ENCODE peak calls at places on chromosome 17, in four cellular contexts. One of them, this sample, is unnamed.

GRCh38 chr17:43755389-43755875 is 3.2 kb downstream of the SOST start:
- DNase-seq in AG04449: no peak
- DNase-seq in fibroblast of lung: peak
- DNase-seq in heart right ventricle: no peak
- DNase-seq in this sample: no peak

GRCh38 chr17:66549312-66549705 is 246.9 kb downstream of the PRKCA start:
- DNase-seq in AG04449: peak
- DNase-seq in fibroblast of lung: no peak
- DNase-seq in heart right ventricle: no peak
- DNase-seq in this sample: peak

GRCh38 chr17:44970136-44970737 is 2.1 kb upstream of the C1QL1 start:
- DNase-seq in AG04449: no peak
- DNase-seq in fibroblast of lung: no peak
- DNase-seq in heart right ventricle: peak
- DNase-seq in this sample: peak

GRCh38 chr17:19313066-19313745 is 49.3 kb downstream of the B9D1 start:
- DNase-seq in AG04449: no peak
- DNase-seq in fibroblast of lung: no peak
- DNase-seq in heart right ventricle: no peak
- DNase-seq in this sample: no peak

GRCh38 chr17:45905812-45906211 is 11.5 kb downstream of the MAPT start:
- DNase-seq in AG04449: no peak
- DNase-seq in fibroblast of lung: no peak
- DNase-seq in heart right ventricle: no peak
- DNase-seq in this sample: no peak

GRCh38 chr17:30526401-30526800 is 49.2 kb downstream of the GOSR1 start:
- DNase-seq in AG04449: no peak
- DNase-seq in fibroblast of lung: no peak
- DNase-seq in heart right ventricle: no peak
- DNase-seq in this sample: no peak

GRCh38 chr17:69951058-69951457 is 124.0 kb upstream of the KCNJ16 start:
- DNase-seq in AG04449: no peak
- DNase-seq in fibroblast of lung: no peak
- DNase-seq in heart right ventricle: no peak
- DNase-seq in this sample: no peak

GRCh38 chr17:40071720-40072480 is 9.1 kb downstream of the THRA start:
- DNase-seq in AG04449: no peak
- DNase-seq in fibroblast of lung: peak
- DNase-seq in heart right ventricle: peak
- DNase-seq in this sample: peak

GRCh38 chr17:36196099-36196496 is 460 bp downstream of the CCL3L1 start:
- DNase-seq in AG04449: no peak
- DNase-seq in fibroblast of lung: no peak
- DNase-seq in heart right ventricle: no peak
- DNase-seq in this sample: no peak

GRCh38 chr17:32100971-32101631 is 41.2 kb upstream of the RHOT1 start:
- DNase-seq in AG04449: no peak
- DNase-seq in fibroblast of lung: no peak
- DNase-seq in heart right ventricle: no peak
- DNase-seq in this sample: no peak

GRCh38 chr17:78023042-78023441 is 64.5 kb downstream of the TNRC6C start:
- DNase-seq in AG04449: no peak
- DNase-seq in fibroblast of lung: no peak
- DNase-seq in heart right ventricle: no peak
- DNase-seq in this sample: no peak

GRCh38 chr17:82065638-82066303 is at the start of gene DUS1L:
- DNase-seq in AG04449: no peak
- DNase-seq in fibroblast of lung: peak
- DNase-seq in heart right ventricle: peak
- DNase-seq in this sample: peak

GRCh38 chr17:50026046-50026675 is 29.7 kb upstream of the ITGA3 start:
- DNase-seq in AG04449: no peak
- DNase-seq in fibroblast of lung: no peak
- DNase-seq in heart right ventricle: no peak
- DNase-seq in this sample: no peak

GRCh38 chr17:48192321-48192731 is 84.8 kb downstream of the SNX11 start:
- DNase-seq in AG04449: no peak
- DNase-seq in fibroblast of lung: no peak
- DNase-seq in heart right ventricle: no peak
- DNase-seq in this sample: no peak

GRCh38 chr17:31462261-31462660 is 70.8 kb downstream of the RAB11FIP4 start:
- DNase-seq in AG04449: no peak
- DNase-seq in fibroblast of lung: no peak
- DNase-seq in heart right ventricle: no peak
- DNase-seq in this sample: no peak

GRCh38 chr17:21390294-21390693 is 14.1 kb downstream of the KCNJ12 start:
- DNase-seq in AG04449: no peak
- DNase-seq in fibroblast of lung: no peak
- DNase-seq in heart right ventricle: no peak
- DNase-seq in this sample: no peak

GRCh38 chr17:74433421-74434121 is 1.7 kb downstream of the GPRC5C start:
- DNase-seq in AG04449: no peak
- DNase-seq in fibroblast of lung: no peak
- DNase-seq in heart right ventricle: no peak
- DNase-seq in this sample: no peak

GRCh38 chr17:64277831-64278562 is 14.9 kb upstream of the TEX2 start:
- DNase-seq in AG04449: no peak
- DNase-seq in fibroblast of lung: no peak
- DNase-seq in heart right ventricle: peak
- DNase-seq in this sample: peak

GRCh38 chr17:10875411-10875810 is 37.5 kb upstream of the PIRT start:
- DNase-seq in AG04449: no peak
- DNase-seq in fibroblast of lung: no peak
- DNase-seq in heart right ventricle: no peak
- DNase-seq in this sample: no peak

GRCh38 chr17:9290226-9290613 is 268.9 kb downstream of the NTN1 start:
- DNase-seq in AG04449: no peak
- DNase-seq in fibroblast of lung: no peak
- DNase-seq in heart right ventricle: no peak
- DNase-seq in this sample: no peak

GRCh38 chr17:14619821-14620220 is 318.9 kb downstream of the HS3ST3B1 start:
- DNase-seq in AG04449: no peak
- DNase-seq in fibroblast of lung: no peak
- DNase-seq in heart right ventricle: no peak
- DNase-seq in this sample: no peak

GRCh38 chr17:21239680-21240374 is 13.4 kb downstream of the NATD1 start:
- DNase-seq in AG04449: no peak
- DNase-seq in fibroblast of lung: peak
- DNase-seq in heart right ventricle: no peak
- DNase-seq in this sample: peak

GRCh38 chr17:78316867-78317816 is 42.7 kb downstream of the SOCS3 start:
- DNase-seq in AG04449: no peak
- DNase-seq in fibroblast of lung: peak
- DNase-seq in heart right ventricle: no peak
- DNase-seq in this sample: no peak

GRCh38 chr17:44353656-44354331 is 8.7 kb downstream of the GRN start:
- DNase-seq in AG04449: no peak
- DNase-seq in fibroblast of lung: no peak
- DNase-seq in heart right ventricle: no peak
- DNase-seq in this sample: no peak

GRCh38 chr17:74245145-74245817 is 28.8 kb upstream of the DNAI2 start:
- DNase-seq in AG04449: no peak
- DNase-seq in fibroblast of lung: no peak
- DNase-seq in heart right ventricle: no peak
- DNase-seq in this sample: no peak

GRCh38 chr17:73302189-73302588 is 9.6 kb downstream of the CDC42EP4 start:
- DNase-seq in AG04449: no peak
- DNase-seq in fibroblast of lung: no peak
- DNase-seq in heart right ventricle: no peak
- DNase-seq in this sample: peak

GRCh38 chr17:35890774-35891155 is 10.6 kb upstream of the CCL5 start:
- DNase-seq in AG04449: no peak
- DNase-seq in fibroblast of lung: no peak
- DNase-seq in heart right ventricle: no peak
- DNase-seq in this sample: no peak

GRCh38 chr17:49996495-49997255 is 1.7 kb upstream of the DLX3 start:
- DNase-seq in AG04449: no peak
- DNase-seq in fibroblast of lung: peak
- DNase-seq in heart right ventricle: peak
- DNase-seq in this sample: no peak

DNA sequence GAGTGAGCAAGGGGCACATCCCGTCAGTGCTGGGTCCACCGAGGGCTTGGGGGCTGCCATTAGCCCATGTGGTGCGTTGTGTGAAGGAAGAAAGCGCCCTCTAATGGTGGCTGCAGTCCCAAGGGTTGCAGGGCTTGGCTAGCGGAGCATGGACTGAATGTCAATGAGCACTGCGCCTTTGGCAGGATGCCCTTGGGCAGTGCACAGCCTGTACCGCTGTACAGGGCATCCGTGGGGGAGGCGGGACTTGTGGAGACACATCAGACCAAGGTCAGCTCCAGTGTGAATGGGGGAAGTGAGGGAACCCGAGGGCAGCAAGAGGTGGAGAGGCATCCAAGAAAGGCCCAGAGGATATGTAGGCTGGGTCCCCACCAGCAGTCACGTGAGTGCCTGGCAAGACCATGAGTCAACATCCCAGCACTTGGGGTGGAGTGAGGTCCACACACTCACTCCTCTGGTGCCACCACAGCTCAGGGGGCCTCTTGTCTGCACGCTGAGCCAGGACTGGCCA is 75.5 kb upstream of the MED9 start:
- DNase-seq in AG04449: no peak
- DNase-seq in fibroblast of lung: no peak
- DNase-seq in heart right ventricle: no peak
- DNase-seq in this sample: peak
- TF ChIP-seq CTCF in AG04449: no peak
- TF ChIP-seq CTCF in fibroblast of lung: no peak
- TF ChIP-seq CTCF in heart right ventricle: no peak
- TF ChIP-seq CTCF in this sample: no peak

DNA sequence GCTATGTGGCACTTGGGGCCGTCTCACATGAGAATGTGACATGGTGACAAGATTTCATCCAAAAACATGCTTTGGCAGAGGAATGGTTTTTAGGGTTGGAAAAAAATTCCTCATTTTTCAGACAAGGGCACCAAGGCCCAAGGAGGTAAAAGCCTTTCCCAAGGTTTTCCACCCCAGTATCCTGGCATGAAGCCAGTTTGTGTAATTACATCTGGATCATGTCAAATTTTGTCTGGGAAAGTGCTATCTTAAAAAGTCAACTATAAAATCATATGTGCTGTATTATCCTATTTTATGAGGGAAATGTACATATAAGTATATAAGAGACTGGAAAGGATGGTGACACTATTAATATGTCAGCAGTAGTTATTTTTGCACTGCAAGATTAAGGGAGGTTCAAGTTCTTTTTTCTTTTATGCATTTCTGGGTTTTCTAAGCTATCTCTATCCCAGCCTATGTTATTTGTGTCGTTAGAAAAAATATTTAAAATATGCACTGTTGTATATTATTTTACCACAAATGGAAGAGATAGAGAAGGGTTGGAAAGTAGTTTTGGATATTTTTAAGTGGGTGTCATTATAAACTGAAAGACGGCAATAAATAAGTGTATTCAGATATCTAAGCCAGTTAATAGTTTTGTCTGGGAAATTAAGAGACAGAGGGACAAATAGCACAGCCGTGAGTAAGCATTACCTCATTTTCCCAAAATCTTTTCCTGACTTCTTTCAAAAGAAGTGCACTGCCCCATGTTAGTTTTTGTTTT is 13.4 kb upstream of the FBXO47 start:
- DNase-seq in AG04449: no peak
- DNase-seq in fibroblast of lung: peak
- DNase-seq in heart right ventricle: no peak
- DNase-seq in this sample: peak
- H3K4me3 ChIP-seq in AG04449: no peak
- H3K4me3 ChIP-seq in fibroblast of lung: no peak
- H3K4me3 ChIP-seq in heart right ventricle: no peak
- H3K4me3 ChIP-seq in this sample: no peak

GRCh38 chr17:3727041-3727440 is 3.3 kb downstream of the HASPIN start:
- DNase-seq in AG04449: no peak
- DNase-seq in fibroblast of lung: no peak
- DNase-seq in heart right ventricle: no peak
- DNase-seq in this sample: no peak
- TF ChIP-seq CTCF in AG04449: no peak
- TF ChIP-seq CTCF in fibroblast of lung: no peak
- TF ChIP-seq CTCF in heart right ventricle: no peak
- TF ChIP-seq CTCF in this sample: no peak

GRCh38 chr17:56832446-56832845 is 1.3 kb downstream of the C17orf67 start:
- DNase-seq in AG04449: no peak
- DNase-seq in fibroblast of lung: no peak
- DNase-seq in heart right ventricle: no peak
- DNase-seq in this sample: no peak

GRCh38 chr17:56830726-56831363 is 2.9 kb downstream of the C17orf67 start:
- DNase-seq in AG04449: no peak
- DNase-seq in fibroblast of lung: no peak
- DNase-seq in heart right ventricle: no peak
- DNase-seq in this sample: no peak

GRCh38 chr17:56833812-56834379 is at the start of the genes C17orf67 and DGKE:
- DNase-seq in AG04449: peak
- DNase-seq in fibroblast of lung: peak
- DNase-seq in heart right ventricle: peak
- DNase-seq in this sample: peak

GRCh38 chr17:56833023-56833811 is 503 bp downstream of the C17orf67 start:
- DNase-seq in AG04449: no peak
- DNase-seq in fibroblast of lung: peak
- DNase-seq in heart right ventricle: peak
- DNase-seq in this sample: peak

DNA sequence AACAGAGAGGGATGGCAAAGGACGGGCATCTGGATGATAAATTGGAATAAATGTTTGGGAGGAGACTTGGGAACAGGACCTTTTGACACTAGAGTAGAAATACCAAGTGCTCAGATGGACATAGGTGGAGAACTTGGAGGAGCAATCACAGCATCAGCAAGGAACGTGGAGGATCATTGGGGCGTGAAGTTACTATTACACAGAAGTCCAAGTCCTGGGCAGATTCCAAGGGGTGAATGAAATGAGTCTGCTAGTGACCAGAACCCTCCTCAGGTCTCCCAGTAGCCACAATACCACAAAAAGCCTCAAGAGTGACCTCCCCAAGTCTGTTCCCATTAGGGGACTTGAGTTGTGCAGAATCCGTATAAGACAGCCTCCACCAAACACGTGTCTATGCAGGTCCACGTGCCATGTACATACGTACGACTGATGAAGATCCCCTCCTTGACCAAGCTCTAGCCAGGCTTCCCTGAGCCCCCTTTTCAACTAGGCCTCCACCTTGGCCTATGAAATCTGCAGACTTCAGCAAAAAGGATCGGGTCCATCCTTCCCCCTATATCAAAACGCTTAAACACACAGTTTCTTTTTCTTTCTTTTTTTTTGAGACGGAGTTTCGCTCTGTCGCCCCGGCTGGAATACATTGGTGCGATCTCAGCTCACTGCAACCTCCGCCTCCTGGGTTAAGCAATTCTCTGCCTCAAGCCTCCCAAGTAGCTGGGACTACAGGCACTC is 2.2 kb downstream of the C17orf67 start:
- DNase-seq in AG04449: no peak
- DNase-seq in fibroblast of lung: no peak
- DNase-seq in heart right ventricle: no peak
- DNase-seq in this sample: no peak
- H3K4me3 ChIP-seq in AG04449: no peak
- H3K4me3 ChIP-seq in fibroblast of lung: no peak
- H3K4me3 ChIP-seq in heart right ventricle: no peak
- H3K4me3 ChIP-seq in this sample: no peak

GRCh38 chr17:68600123-68600880 is 865 bp downstream of the FAM20A start:
- DNase-seq in AG04449: no peak
- DNase-seq in fibroblast of lung: no peak
- DNase-seq in heart right ventricle: peak
- DNase-seq in this sample: no peak
- TF ChIP-seq CTCF in AG04449: no peak
- TF ChIP-seq CTCF in fibroblast of lung: peak
- TF ChIP-seq CTCF in heart right ventricle: peak
- TF ChIP-seq CTCF in this sample: no peak

GRCh38 chr17:1375615-1376014 is 24.4 kb downstream of the YWHAE start:
- DNase-seq in AG04449: no peak
- DNase-seq in fibroblast of lung: no peak
- DNase-seq in heart right ventricle: no peak
- DNase-seq in this sample: no peak
- H3K4me3 ChIP-seq in AG04449: no peak
- H3K4me3 ChIP-seq in fibroblast of lung: no peak
- H3K4me3 ChIP-seq in heart right ventricle: no peak
- H3K4me3 ChIP-seq in this sample: no peak